ENCODE peak calls at places on chromosomes 12 and 14, in four cellular contexts. H is A549, U is tibial nerve, S is upper lobe of left lung. A is an unnamed sample.

GRCh38 chr12:51330186-51330585 is 6.2 kb upstream of the BIN2 start:
- DNase-seq in H (no peak), S (no peak), U (no peak), A (no peak)

GRCh38 chr14:100583245-100583644 is 4.0 kb downstream of the BEGAIN start:
- DNase-seq in S (no peak), U (no peak), H (no peak), A (no peak)

GRCh38 chr12:63922446-63922845 is 77.9 kb downstream of the SRGAP1 start:
- DNase-seq in S (no peak), U (no peak), H (no peak), A (no peak)

GRCh38 chr14:106694638-106695393 is 1168.4 kb downstream of the TMEM121 start:
- DNase-seq in U (no peak), S (peak; percentile 22), H (no peak), A (peak; percentile 63)

GRCh38 chr12:66409195-66409871 is 107.0 kb downstream of the HELB start:
- DNase-seq in H (no peak), S (no peak), U (no peak), A (no peak)

GRCh38 chr12:64968989-64969819 is 144.8 kb downstream of the TBC1D30 start:
- DNase-seq in H (peak; percentile 25), S (no peak), U (no peak), A (no peak)

GRCh38 chr12:4562034-4562657 is at the start of gene DYRK4:
- DNase-seq in S (peak; percentile 89), H (no peak), U (peak; percentile 64), A (peak; percentile 92)

GRCh38 chr12:123469978-123470377 is 12.0 kb downstream of the SNRNP35 start:
- DNase-seq in U (no peak), S (no peak), H (no peak), A (no peak)

GRCh38 chr14:100294213-100294962 is 11.9 kb downstream of the SLC25A29 start:
- DNase-seq in S (no peak), U (no peak), H (no peak), A (peak; percentile 6)

GRCh38 chr14:20659813-20660395 is 18.4 kb upstream of the OR6S1 start:
- DNase-seq in U (no peak), H (no peak), S (peak; percentile 32), A (no peak)

GRCh38 chr14:103072595-103073366 is 11.2 kb upstream of the LBHD2 start:
- DNase-seq in S (peak; percentile 57), U (no peak), H (peak; percentile 82), A (no peak)

GRCh38 chr12:54870617-54871016 is 16.3 kb downstream of the MUCL1 start:
- DNase-seq in U (no peak), H (no peak), S (no peak), A (no peak)

GRCh38 chr12:57370084-57370483 is 60.8 kb downstream of the R3HDM2 start:
- DNase-seq in U (no peak), S (no peak), H (no peak), A (no peak)

GRCh38 chr14:50821471-50822464 is 9.2 kb downstream of the NIN start:
- DNase-seq in H (no peak), S (peak; percentile 70), U (no peak), A (peak; percentile 60)

GRCh38 chr14:99602054-99602787 is 1.8 kb downstream of the CCDC85C start:
- DNase-seq in U (no peak), H (no peak), S (no peak), A (peak; percentile 73)

GRCh38 chr12:103205906-103206305 is 248.4 kb downstream of the ASCL1 start:
- DNase-seq in H (no peak), S (no peak), U (no peak), A (no peak)

GRCh38 chr12:26092706-26093105 is 32.1 kb downstream of the BHLHE41 start:
- DNase-seq in H (no peak), U (no peak), S (no peak), A (no peak)

GRCh38 chr12:26088999-26089398 is 35.8 kb downstream of the BHLHE41 start:
- DNase-seq in U (no peak), S (no peak), H (no peak), A (no peak)

GRCh38 chr12:26097046-26097878 is 27.6 kb downstream of the BHLHE41 start:
- DNase-seq in S (no peak), H (peak; percentile 86), U (no peak), A (peak; percentile 72)

GRCh38 chr12:26090853-26091510 is 33.9 kb downstream of the BHLHE41 start:
- DNase-seq in U (no peak), S (no peak), H (no peak), A (no peak)

GRCh38 chr12:26091837-26092236 is 33.0 kb downstream of the BHLHE41 start:
- DNase-seq in U (no peak), S (no peak), H (no peak), A (no peak)
- TF ChIP-seq CTCF in U (no peak), S (no peak), H (no peak), A (no peak)

GRCh38 chr12:94806617-94807016 is 156.3 kb upstream of the TMCC3 start:
- DNase-seq in H (no peak), S (no peak), U (no peak), A (no peak)

GRCh38 chr12:94803939-94804338 is 153.6 kb upstream of the TMCC3 start:
- DNase-seq in H (no peak), U (no peak), S (no peak), A (no peak)

GRCh38 chr12:94807951-94808350 is 157.6 kb upstream of the TMCC3 start:
- DNase-seq in U (no peak), S (no peak), H (no peak), A (no peak)

GRCh38 chr12:94802796-94803195 is 152.4 kb upstream of the TMCC3 start:
- DNase-seq in H (no peak), S (no peak), U (no peak), A (no peak)

GRCh38 chr12:94805749-94806148 is 155.4 kb upstream of the TMCC3 start:
- DNase-seq in S (no peak), H (no peak), U (no peak), A (no peak)
- TF ChIP-seq EP300 in S (no peak), H (no peak), U (no peak), A (no peak)

DNA sequence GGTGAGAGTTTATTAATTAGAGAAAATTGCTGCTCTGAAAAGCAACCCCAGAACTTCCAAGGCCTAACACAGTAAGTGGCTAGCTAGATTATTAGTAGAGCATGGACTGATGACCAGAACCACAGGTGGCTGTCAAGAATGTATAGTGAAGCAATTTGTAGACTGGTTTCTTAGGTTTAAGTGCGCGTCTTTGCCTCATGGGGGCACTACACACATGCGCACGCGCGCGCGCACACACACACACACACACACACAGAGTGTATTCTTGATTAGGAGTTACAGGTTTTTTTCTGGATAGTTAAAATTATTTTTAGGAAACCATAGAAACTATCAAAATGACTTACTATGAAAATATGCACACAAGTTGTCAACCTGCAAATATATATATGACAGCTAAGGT is 66.5 kb downstream of the BHLHE41 start:
- DNase-seq in H (no peak), U (no peak), S (no peak), A (no peak)
- TF ChIP-seq CTCF in H (no peak), U (no peak), S (no peak), A (no peak)

GRCh38 chr14:30196861-30197260 is 269.2 kb upstream of the PRKD1 start:
- DNase-seq in S (no peak), H (no peak), U (no peak), A (no peak)
- TF ChIP-seq EP300 in S (no peak), H (no peak), U (no peak), A (no peak)

DNA sequence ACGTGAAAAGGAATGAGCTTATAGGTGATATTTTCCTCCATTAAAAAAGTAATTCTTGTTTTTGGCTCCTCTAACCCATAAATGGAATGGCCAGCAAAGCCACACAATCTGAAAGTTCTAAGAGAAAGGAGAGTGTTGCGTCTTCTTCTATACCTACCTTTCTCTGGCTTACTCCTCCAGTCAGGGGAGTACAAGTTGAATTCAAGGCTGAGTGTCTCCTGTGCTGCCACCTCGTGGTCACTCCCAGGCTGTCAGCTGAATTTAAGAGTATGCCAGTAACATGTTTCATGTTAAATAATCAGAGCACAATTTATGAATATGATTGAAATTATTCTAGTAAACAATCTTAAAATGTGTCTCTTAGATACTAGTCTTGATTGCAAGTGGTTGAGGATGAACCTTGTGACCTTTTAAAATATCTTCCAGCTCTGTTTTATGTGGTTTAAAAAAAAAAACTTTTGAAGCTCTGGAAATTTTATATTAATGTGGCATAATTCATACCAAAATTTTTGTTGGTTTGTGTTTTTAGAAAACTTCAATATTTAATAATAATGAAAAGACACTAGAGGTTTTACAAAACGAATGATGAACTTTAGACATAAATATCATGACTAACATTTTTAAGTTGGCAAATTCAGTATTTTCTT is 31.7 kb downstream of the PTHLH start:
- DNase-seq in H (peak; percentile 54), U (peak; percentile 63), S (no peak), A (peak; percentile 76)
- TF ChIP-seq CTCF in H (peak; percentile 89), U (peak; percentile 67), S (peak; percentile 64), A (peak; percentile 65)

DNA sequence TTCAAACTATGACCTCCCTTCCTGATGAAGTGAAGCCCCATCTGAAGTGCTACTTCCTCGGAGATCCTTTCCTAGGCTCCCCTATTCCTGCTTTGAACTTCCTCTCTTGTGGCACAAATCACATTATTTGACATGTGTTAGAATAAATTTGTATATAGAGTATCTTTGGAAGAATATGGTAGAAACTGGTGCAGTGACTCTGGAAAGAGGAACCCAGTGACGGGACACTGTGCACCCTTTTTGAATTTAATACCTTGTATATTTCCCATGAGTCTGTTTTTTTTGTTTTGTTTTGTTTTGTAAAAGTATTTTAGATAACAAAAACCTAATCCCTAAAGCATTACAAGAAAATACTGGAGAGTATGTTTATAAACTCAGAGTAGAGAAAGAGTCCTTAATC is 66.3 kb upstream of the SRSF5 start:
- DNase-seq in S (no peak), U (no peak), H (no peak), A (no peak)
- TF ChIP-seq EP300 in S (no peak), U (no peak), H (no peak), A (no peak)

GRCh38 chr14:61923348-61923747 is 161.1 kb downstream of the SNAPC1 start:
- DNase-seq in H (no peak), S (no peak), U (no peak), A (no peak)
- TF ChIP-seq CTCF in H (no peak), S (no peak), U (no peak), A (no peak)

DNA sequence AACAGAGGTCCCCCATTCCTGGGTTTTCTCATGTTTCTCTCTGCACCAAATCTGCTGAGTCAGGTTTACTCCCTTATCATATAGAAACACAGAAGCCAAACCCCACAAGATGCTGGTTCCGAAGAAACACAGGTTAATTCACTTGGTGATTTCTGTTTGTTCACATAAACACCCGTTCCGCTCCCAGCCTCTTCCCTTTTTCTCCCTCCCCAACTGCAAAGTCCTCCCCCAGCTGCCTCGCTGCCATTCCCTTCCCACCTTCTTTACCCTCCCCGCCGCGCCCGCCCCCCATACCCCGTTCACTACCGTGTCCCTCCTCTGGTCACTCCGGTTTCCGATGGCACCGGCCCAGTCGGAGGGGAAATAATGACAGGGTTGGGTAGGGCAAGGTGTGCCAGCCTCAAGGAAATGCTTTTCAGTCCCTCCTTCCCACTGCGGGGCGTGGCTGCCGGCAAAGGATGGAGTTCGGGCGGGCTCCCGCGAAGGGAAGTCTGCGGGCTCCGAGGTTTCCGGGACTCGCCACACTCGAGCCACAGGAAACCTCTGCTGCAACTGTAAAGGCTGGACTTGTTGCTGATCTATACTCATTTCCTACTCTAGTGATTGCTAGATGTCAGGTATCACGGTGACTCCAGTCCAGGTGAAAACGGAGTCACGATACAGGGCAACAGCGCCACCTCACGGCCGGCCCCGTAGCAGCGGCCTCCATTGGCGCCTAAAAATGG is at the start of gene STYK1:
- DNase-seq in S (peak; percentile 94), U (no peak), H (peak; percentile 72), A (peak; percentile 90)
- TF ChIP-seq EP300 in S (no peak), U (no peak), H (no peak), A (no peak)

GRCh38 chr12:21073822-21074460 is 57.1 kb upstream of the SLCO1B1 start:
- DNase-seq in S (no peak), U (no peak), H (no peak), A (no peak)
- TF ChIP-seq CTCF in S (no peak), U (no peak), H (no peak), A (no peak)